ENCODE peak calls at places on chromosomes 16 and 17, in four cellular contexts. V is GM12878, E is HL-60, B is K562. Q is an unnamed sample.

GRCh38 chr17:5203908-5204294 is 12.2 kb upstream of the ZNF594 start:
- DNase-seq in B (no peak), V (no peak), E (no peak), Q (no peak)

GRCh38 chr17:58667934-58668597 is 23.8 kb downstream of the TEX14 start:
- DNase-seq in B (no peak), E (no peak), V (no peak), Q (no peak)

GRCh38 chr17:57870283-57870635 is 20.4 kb upstream of the MRPS23 start:
- DNase-seq in V (no peak), E (no peak), B (no peak), Q (no peak)

GRCh38 chr17:30924341-30924740 is 2.6 kb downstream of the ADAP2 start:
- DNase-seq in V (no peak), E (no peak), B (no peak), Q (no peak)

GRCh38 chr17:51260960-51261958 is 913 bp downstream of the UTP18 start:
- DNase-seq in V (no peak), B (peak), E (peak), Q (peak)

GRCh38 chr17:61286449-61286848 is 113.2 kb upstream of the TBX2 start:
- DNase-seq in B (no peak), E (no peak), V (no peak), Q (no peak)

GRCh38 chr16:66360624-66361324 is 5.7 kb upstream of the CDH5 start:
- DNase-seq in B (no peak), E (peak), V (no peak), Q (no peak)

GRCh38 chr16:919658-920631 is 50.8 kb downstream of the LMF1 start:
- DNase-seq in V (no peak), B (no peak), E (no peak), Q (no peak)

GRCh38 chr16:67187175-67187900 is 2.6 kb downstream of the EXOC3L1 start:
- DNase-seq in E (no peak), B (no peak), V (no peak), Q (no peak)

GRCh38 chr17:59093702-59094231 is 12.9 kb downstream of the TRIM37 start:
- DNase-seq in E (no peak), B (no peak), V (no peak), Q (no peak)

GRCh38 chr17:6755281-6755680 is 565 bp upstream of the XAF1 start:
- DNase-seq in V (no peak), B (no peak), E (no peak), Q (no peak)

GRCh38 chr17:81163051-81163695 is 2.1 kb upstream of the PVALEF start:
- DNase-seq in B (no peak), E (no peak), V (no peak), Q (no peak)

GRCh38 chr17:81163703-81164413 is 1.4 kb upstream of the PVALEF start:
- DNase-seq in E (no peak), V (no peak), B (no peak), Q (no peak)

GRCh38 chr17:81165246-81166032 is at the start of gene PVALEF:
- DNase-seq in V (no peak), B (no peak), E (no peak), Q (no peak)

GRCh38 chr17:81166033-81166472 is at the start of gene AATK:
- DNase-seq in V (no peak), B (no peak), E (no peak), Q (no peak)

GRCh38 chr17:81164464-81165245 is 652 bp upstream of the PVALEF start:
- DNase-seq in E (no peak), B (no peak), V (no peak), Q (no peak)
- TF ChIP-seq SPI1 in E (no peak), B (no peak), V (no peak), Q (no peak)

DNA sequence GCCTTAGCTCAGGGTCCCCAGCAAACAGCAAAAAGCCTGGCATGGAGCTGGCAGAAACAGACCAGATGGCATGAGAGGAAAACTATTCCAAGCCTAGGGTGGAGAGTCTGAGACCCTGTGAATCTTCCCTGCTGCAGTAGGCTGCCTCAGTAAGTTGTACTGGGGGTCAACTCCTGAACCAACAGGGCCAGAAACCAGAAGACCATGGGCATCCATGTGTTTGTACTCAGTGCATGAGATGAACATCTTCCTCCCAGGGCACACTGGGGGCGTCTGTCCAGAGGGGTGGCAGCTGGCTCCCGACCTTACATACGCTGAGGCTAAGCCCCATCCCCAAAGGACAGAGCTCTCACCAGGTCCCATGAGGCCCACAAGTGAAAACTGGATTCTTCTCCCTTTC is 214.5 kb downstream of the C16orf78 start:
- DNase-seq in V (no peak), E (no peak), B (no peak), Q (no peak)
- TF ChIP-seq SPI1 in V (no peak), E (no peak), B (no peak), Q (no peak)

DNA sequence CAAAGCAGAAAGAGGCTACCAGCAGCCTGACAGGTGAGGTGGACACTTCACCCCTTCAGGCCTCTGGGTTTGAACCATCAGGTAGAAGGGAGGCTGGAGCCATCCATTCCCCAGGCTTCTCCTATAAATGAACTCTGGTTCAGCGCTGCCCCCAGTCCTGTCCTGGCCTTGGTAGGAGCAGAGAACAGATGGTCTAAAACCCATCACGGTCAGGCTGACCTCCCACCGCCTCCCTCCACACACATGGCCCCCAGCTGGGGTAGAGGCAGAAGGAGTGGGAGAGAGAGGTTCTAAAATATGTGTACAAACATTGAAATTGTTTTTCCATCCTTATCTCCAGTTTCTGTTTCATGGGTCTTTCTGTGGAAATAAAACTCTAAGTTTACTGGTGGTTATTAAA is 59.7 kb upstream of the DNAJA2 start:
- DNase-seq in V (no peak), B (no peak), E (no peak), Q (no peak)
- TF ChIP-seq SPI1 in V (no peak), B (no peak), E (no peak), Q (no peak)

DNA sequence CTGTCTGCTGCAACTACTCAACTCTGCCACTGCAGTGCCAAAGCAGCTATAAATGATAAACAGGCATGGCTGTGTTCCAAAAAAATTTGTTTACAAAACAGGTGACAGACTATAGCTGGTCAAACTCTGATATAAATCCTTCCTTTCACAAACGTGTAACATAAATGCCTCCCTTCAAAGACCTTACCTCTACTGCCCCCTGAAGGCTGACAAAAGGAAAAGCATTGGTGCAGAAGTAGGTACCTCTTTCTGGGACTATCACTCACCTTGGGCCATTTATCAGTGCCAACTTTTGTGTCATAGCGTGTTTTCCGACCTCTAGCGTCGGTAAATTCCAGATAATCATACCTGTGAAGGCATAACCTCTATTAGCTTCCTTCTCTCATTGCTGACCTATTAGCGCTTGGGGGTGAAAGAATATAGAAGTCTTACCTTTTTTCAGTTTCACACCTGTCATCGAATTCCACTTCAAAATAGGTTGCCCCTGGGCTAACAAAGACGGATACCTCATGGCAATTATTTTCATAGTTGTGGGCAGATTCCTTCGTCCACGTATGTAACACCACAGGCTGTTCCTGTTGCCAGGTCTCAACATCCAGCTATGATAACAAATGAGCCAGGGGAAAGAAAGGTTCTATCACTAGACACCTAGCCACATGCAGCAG is 67.9 kb downstream of the ZZEF1 start:
- DNase-seq in V (peak), E (peak), B (peak), Q (peak)
- TF ChIP-seq SPI1 in V (no peak), E (no peak), B (no peak), Q (no peak)

GRCh38 chr16:88468289-88469129 is 15.4 kb downstream of the ZFPM1 start:
- DNase-seq in V (no peak), B (peak), E (no peak), Q (no peak)
- TF ChIP-seq SPI1 in V (no peak), B (no peak), E (no peak), Q (no peak)

GRCh38 chr17:78291944-78292910 is 60.8 kb downstream of the TMEM235 start:
- DNase-seq in B (no peak), V (no peak), E (no peak), Q (no peak)
- TF ChIP-seq SPI1 in B (no peak), V (no peak), E (no peak), Q (no peak)